ENCODE peak calls at places on chromosomes 12 and 14, in five cellular contexts. Q, H, P, T and G are unnamed samples.

GRCh38 chr14:101177301-101178055 is 274.0 kb upstream of the RTL1 start:
- DNase-seq in T (no peak), P (no peak), H (peak), Q (no peak), G (no peak)

GRCh38 chr12:69688496-69689427 is 10.3 kb downstream of the BEST3 start:
- DNase-seq in H (peak), P (no peak), T (peak), Q (peak), G (peak)

GRCh38 chr14:66476964-66477363 is 9.2 kb upstream of the CCDC196 start:
- DNase-seq in T (peak), H (peak), P (no peak), Q (no peak), G (peak)

GRCh38 chr14:26199599-26200370 is 398.0 kb downstream of the NOVA1 start:
- DNase-seq in H (no peak), P (no peak), Q (no peak), T (no peak), G (no peak)

GRCh38 chr12:13339538-13339937 is 143.0 kb downstream of the EMP1 start:
- DNase-seq in T (no peak), P (no peak), H (no peak), Q (peak), G (peak)

GRCh38 chr12:4821000-4821399 is 88.7 kb upstream of the KCNA1 start:
- DNase-seq in Q (no peak), P (no peak), T (no peak), H (no peak), G (no peak)

GRCh38 chr12:109554761-109555160 is 18.5 kb downstream of the MMAB start:
- DNase-seq in H (no peak), Q (no peak), P (no peak), T (no peak), G (no peak)

GRCh38 chr12:11668611-11669010 is 19.1 kb downstream of the ETV6 start:
- DNase-seq in H (no peak), Q (no peak), T (no peak), P (no peak), G (no peak)

GRCh38 chr12:115572440-115572839 is 705.1 kb downstream of the MED13L start:
- DNase-seq in H (no peak), P (peak), T (no peak), Q (no peak), G (no peak)

GRCh38 chr14:99910337-99911268 is 117.4 kb downstream of the EML1 start:
- DNase-seq in Q (peak), P (no peak), H (no peak), T (no peak), G (peak)

GRCh38 chr12:80165741-80166140 is 66.4 kb downstream of the OTOGL start:
- DNase-seq in H (no peak), Q (no peak), T (no peak), P (no peak), G (no peak)

DNA sequence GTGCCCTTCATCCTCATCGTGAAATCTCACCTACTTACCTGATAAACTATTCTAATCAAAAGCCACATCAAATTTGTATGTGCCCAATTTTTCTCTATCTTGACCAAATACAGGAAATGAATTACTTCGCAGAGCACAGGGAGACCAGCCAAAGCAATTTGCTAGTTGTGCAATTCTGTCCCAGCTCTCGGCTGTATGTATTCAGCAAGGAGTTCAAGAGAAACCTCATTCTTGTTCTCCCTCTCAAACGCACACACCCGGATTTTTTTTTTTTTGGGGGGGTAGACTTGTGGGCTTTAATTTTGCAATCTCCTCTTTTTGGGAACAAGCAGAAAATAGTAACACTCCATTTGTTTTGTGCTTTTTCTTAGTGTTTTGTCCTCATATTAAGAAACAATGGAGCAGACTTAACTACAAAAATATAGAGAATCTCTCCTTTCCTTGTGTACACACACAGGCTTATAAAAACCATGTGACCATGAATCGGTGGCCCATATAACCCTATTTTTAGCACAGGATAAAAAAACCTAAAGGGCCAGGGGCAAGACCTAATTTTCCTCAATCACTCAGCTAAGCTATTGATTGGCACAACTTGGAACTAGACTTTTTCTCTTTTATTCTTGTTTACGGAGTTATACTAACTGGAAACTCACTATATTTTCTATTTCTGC is 64.2 kb downstream of the MBIP start:
- DNase-seq in P (no peak), Q (no peak), H (no peak), T (no peak), G (no peak)
- TF ChIP-seq MAX in P (no peak), Q (no peak), H (no peak), T (no peak), G (no peak)

GRCh38 chr14:51283402-51283825 is 43.4 kb downstream of the TMX1 start:
- DNase-seq in P (no peak), H (peak), T (peak), Q (peak), G (peak)
- TF ChIP-seq SMC3 in P (peak), H (peak), T (no peak), Q (peak), G (peak)

GRCh38 chr14:40909906-40910305 is 696.8 kb upstream of the LRFN5 start:
- DNase-seq in H (peak), Q (no peak), T (no peak), P (no peak), G (no peak)
- TF ChIP-seq MAX in H (no peak), Q (no peak), T (no peak), P (no peak), G (no peak)

DNA sequence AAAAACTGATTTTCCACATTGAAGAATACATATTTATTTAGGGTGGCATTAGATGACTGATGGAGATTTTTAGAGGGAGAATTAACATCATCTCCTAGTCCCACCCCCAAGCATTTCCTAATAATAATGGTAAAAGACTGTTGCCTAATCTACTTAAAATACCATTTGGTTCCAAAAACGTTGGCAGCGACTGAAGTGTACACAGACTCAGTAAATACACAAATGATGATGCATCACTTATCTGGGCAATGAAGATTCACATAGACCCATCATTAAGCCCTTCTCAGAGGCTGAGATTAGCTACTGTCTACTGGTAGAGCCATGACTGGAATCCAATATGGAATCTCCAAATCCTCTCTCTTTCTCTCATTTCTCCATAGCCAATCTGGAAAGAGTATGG is 18.2 kb downstream of the RTN1 start:
- DNase-seq in P (no peak), Q (no peak), T (no peak), H (no peak), G (no peak)
- TF ChIP-seq SMC3 in P (no peak), Q (no peak), T (no peak), H (no peak), G (no peak)